ENCODE peak calls at places on chromosomes 1 and 21, in eight cellular contexts. X is nephron progenitor cell; B is HCEC 1CT; G is MCF 10A; N is SHP77; V is stimulated activated CD4-positive, alpha-beta T cell treated with anti-CD3 and anti-CD28 coated beads, Interleukin-4, amount 100 ng/mL, for 1 hour; K is NAMALWA; W is fibroblast of pulmonary artery. E is an unnamed sample.

GRCh38 chr1:117967900-117968299 is 38.4 kb downstream of the WDR3 start:
- DNase-seq in X (no peak), G (peak), V (no peak), B (no peak), W (peak), K (peak), N (peak), E (no peak)

GRCh38 chr1:119341372-119341947 is 27.1 kb upstream of the HAO2 start:
- DNase-seq in N (no peak), B (no peak), V (no peak), X (no peak), K (no peak), W (no peak), G (no peak), E (no peak)

GRCh38 chr1:150477320-150477719 is 9.9 kb upstream of the TARS2 start:
- DNase-seq in X (no peak), G (no peak), V (no peak), B (peak), W (no peak), K (no peak), N (no peak), E (no peak)

GRCh38 chr1:84103197-84103992 is 40.7 kb upstream of the PRKACB start:
- DNase-seq in V (no peak), G (peak), B (peak), X (no peak), K (no peak), N (peak), W (peak), E (peak)

GRCh38 chr1:16115468-16116363 is 40.2 kb downstream of the EPHA2 start:
- DNase-seq in X (peak), W (no peak), B (no peak), V (no peak), N (no peak), G (no peak), K (no peak), E (no peak)

GRCh38 chr1:227212164-227212563 is 106.1 kb downstream of the CDC42BPA start:
- DNase-seq in K (no peak), G (no peak), N (no peak), B (no peak), W (no peak), X (no peak), V (no peak), E (no peak)

GRCh38 chr1:167460836-167461235 is 57.5 kb downstream of the CD247 start:
- DNase-seq in X (no peak), N (no peak), B (no peak), V (peak), W (no peak), G (no peak), K (no peak), E (no peak)

GRCh38 chr1:9689971-9690381 is 38.4 kb downstream of the PIK3CD start:
- DNase-seq in B (no peak), K (no peak), X (peak), W (peak), V (peak), G (no peak), N (no peak), E (no peak)

GRCh38 chr1:94236021-94236491 is 1.3 kb downstream of the ARHGAP29 start:
- DNase-seq in W (peak), K (no peak), N (no peak), V (no peak), B (no peak), G (peak), X (no peak), E (no peak)

GRCh38 chr21:44527156-44527982 is 12.6 kb downstream of the KRTAP10-1 start:
- DNase-seq in N (no peak), G (no peak), W (no peak), B (no peak), K (no peak), V (no peak), X (no peak), E (no peak)

GRCh38 chr1:33515607-33516006 is 43.2 kb downstream of the ZSCAN20 start:
- DNase-seq in K (no peak), V (no peak), N (no peak), X (no peak), B (no peak), W (no peak), G (no peak), E (no peak)

GRCh38 chr1:16134071-16134801 is 21.6 kb downstream of the EPHA2 start:
- DNase-seq in K (no peak), B (no peak), V (no peak), N (no peak), W (no peak), G (no peak), X (no peak), E (no peak)

GRCh38 chr1:106360252-106360651 is 696.2 kb upstream of the PRMT6 start:
- DNase-seq in W (no peak), B (no peak), X (no peak), V (no peak), K (peak), N (no peak), G (no peak), E (no peak)

GRCh38 chr1:102732927-102733326 is 375.4 kb downstream of the COL11A1 start:
- DNase-seq in B (peak), K (no peak), W (peak), X (no peak), N (no peak), V (no peak), G (peak), E (no peak)

GRCh38 chr1:23283660-23284602 is 60.2 kb downstream of the HNRNPR start:
- DNase-seq in W (peak), K (no peak), G (no peak), B (peak), V (no peak), X (no peak), N (no peak), E (peak)

GRCh38 chr21:44485254-44485793 is 30.0 kb downstream of the LRRC3 start:
- DNase-seq in N (no peak), G (no peak), V (peak), B (peak), W (no peak), X (peak), K (peak), E (no peak)

GRCh38 chr21:19981938-19982337 is 1016.3 kb upstream of the NCAM2 start:
- DNase-seq in N (no peak), B (no peak), V (no peak), G (peak), X (no peak), K (peak), W (no peak), E (no peak)

GRCh38 chr1:7339953-7340352 is 431.1 kb upstream of the VAMP3 start:
- DNase-seq in X (no peak), G (peak), N (no peak), K (no peak), V (no peak), W (peak), B (no peak), E (no peak)

GRCh38 chr1:81731989-81732388 is 68.7 kb upstream of the ADGRL2 start:
- DNase-seq in V (no peak), G (peak), B (no peak), K (no peak), W (peak), X (no peak), N (no peak), E (no peak)

GRCh38 chr1:244974550-244974949 is 110.2 kb upstream of the HNRNPU start:
- DNase-seq in B (no peak), W (no peak), K (no peak), V (no peak), N (no peak), X (no peak), G (no peak), E (no peak)

GRCh38 chr1:42931108-42931539 is 27.5 kb downstream of the SLC2A1 start:
- DNase-seq in V (peak), W (peak), X (peak), N (peak), B (peak), K (peak), G (peak), E (peak)

GRCh38 chr1:197736689-197737088 is 38.6 kb downstream of the DENND1B start:
- DNase-seq in B (peak), N (no peak), W (peak), K (no peak), V (no peak), G (peak), X (no peak), E (no peak)

GRCh38 chr1:45014403-45015028 is 2.5 kb downstream of the UROD start:
- DNase-seq in W (peak), K (peak), V (peak), B (peak), G (peak), N (peak), X (peak), E (peak)

GRCh38 chr21:32978346-32979270 is 47.1 kb upstream of the OLIG2 start:
- DNase-seq in V (no peak), N (no peak), K (no peak), G (no peak), W (no peak), B (no peak), X (no peak), E (no peak)

GRCh38 chr1:218344814-218345672 is at the start of gene TGFB2:
- DNase-seq in N (peak), K (peak), W (peak), V (peak), X (peak), G (peak), B (peak), E (peak)

GRCh38 chr1:33255347-33256311 is 663 bp upstream of the ZNF362 start:
- DNase-seq in X (peak), G (peak), K (peak), B (no peak), W (peak), N (peak), V (peak), E (no peak)

GRCh38 chr21:42809577-42810440 is 69.5 kb downstream of the WDR4 start:
- DNase-seq in K (no peak), V (no peak), W (no peak), G (no peak), B (no peak), N (no peak), X (no peak), E (no peak)

GRCh38 chr1:230913496-230913895 is 45.2 kb upstream of the C1orf198 start:
- DNase-seq in N (no peak), X (no peak), K (no peak), G (peak), B (peak), V (no peak), W (peak), E (no peak)

GRCh38 chr1:172980456-172980855 is 70.3 kb downstream of the TNFSF18 start:
- DNase-seq in X (no peak), B (peak), K (no peak), W (peak), G (peak), V (no peak), N (no peak), E (no peak)